ENCODE peak calls at places on chromosomes 2 and 18, in ten cellular contexts. V is heart right ventricle, A is GM12878, T is Panc1, X is suprapubic skin, I is endothelial cell of umbilical vein, W is transverse colon, L is lung, S is A549, Q is thyroid gland. M is an unnamed sample. For H3K4me1, the result is how much of the 10 kb centered on the place peaks cover.

GRCh38 chr2:220277445-220277960 is 650.1 kb downstream of the SLC4A3 start:
- DNase-seq in V (peak), A (no peak), T (peak), X (no peak), I (no peak), W (no peak), L (peak), S (peak), Q (peak), M (no peak)

GRCh38 chr18:22324191-22325131 is 93.3 kb downstream of the CTAGE1 start:
- DNase-seq in V (peak), A (no peak), T (no peak), X (no peak), I (peak), W (peak), L (peak), S (no peak), Q (peak), M (peak)

GRCh38 chr2:98771771-98772521 is 41.0 kb upstream of the MGAT4A start:
- DNase-seq in V (no peak), A (no peak), T (no peak), X (no peak), I (no peak), W (no peak), L (no peak), S (no peak), Q (no peak), M (no peak)

GRCh38 chr2:66013456-66013855 is 421.5 kb upstream of the MEIS1 start:
- DNase-seq in V (no peak), A (no peak), T (no peak), X (no peak), I (no peak), W (no peak), L (no peak), S (no peak), Q (no peak), M (no peak)

GRCh38 chr2:2698182-2699116 is 367.4 kb upstream of the MYT1L start:
- DNase-seq in V (no peak), A (no peak), T (no peak), X (no peak), I (no peak), W (no peak), L (no peak), S (peak), Q (peak), M (peak)

GRCh38 chr2:54052825-54053718 is 62.3 kb upstream of the ACYP2 start:
- DNase-seq in V (no peak), A (no peak), T (no peak), X (no peak), I (no peak), W (no peak), L (no peak), S (no peak), Q (no peak), M (peak)

GRCh38 chr18:67733094-67733493 is 216.6 kb upstream of the DSEL start:
- DNase-seq in V (no peak), A (no peak), T (no peak), X (no peak), I (no peak), W (no peak), L (no peak), S (no peak), Q (no peak), M (no peak)

GRCh38 chr2:124161542-124161941 is 136.5 kb downstream of the CNTNAP5 start:
- DNase-seq in V (no peak), A (no peak), T (no peak), X (no peak), I (no peak), W (no peak), L (no peak), S (no peak), Q (no peak), M (no peak)

GRCh38 chr2:23489471-23490400 is 104.8 kb downstream of the KLHL29 start:
- DNase-seq in V (no peak), A (no peak), T (no peak), X (no peak), I (no peak), W (no peak), L (no peak), S (no peak), Q (no peak), M (no peak)

GRCh38 chr18:62839874-62840713 is 124.8 kb downstream of the PHLPP1 start:
- DNase-seq in V (no peak), A (no peak), T (no peak), X (no peak), I (no peak), W (no peak), L (no peak), S (no peak), Q (no peak), M (no peak)

GRCh38 chr18:79902640-79903039 is 48.8 kb downstream of the SLC66A2 start:
- DNase-seq in V (no peak), A (no peak), T (no peak), X (peak), I (no peak), W (peak), L (no peak), S (no peak), Q (no peak), M (no peak)

GRCh38 chr2:172249986-172250385 is 147.3 kb upstream of the DLX2 start:
- DNase-seq in V (no peak), A (no peak), T (no peak), X (no peak), I (peak), W (no peak), L (no peak), S (no peak), Q (no peak), M (no peak)

GRCh38 chr2:83006991-83007390 is 1452.1 kb downstream of the SUCLG1 start:
- DNase-seq in V (no peak), A (no peak), T (no peak), X (no peak), I (no peak), W (no peak), L (no peak), S (no peak), Q (no peak), M (no peak)

GRCh38 chr2:14656146-14656545 is 23.6 kb downstream of the LRATD1 start:
- DNase-seq in V (no peak), A (no peak), T (no peak), X (no peak), I (no peak), W (no peak), L (no peak), S (no peak), Q (no peak), M (no peak)

GRCh38 chr2:97749611-97750010 is 36.2 kb downstream of the ZAP70 start:
- DNase-seq in V (no peak), A (no peak), T (no peak), X (peak), I (no peak), W (no peak), L (no peak), S (no peak), Q (no peak), M (peak)

GRCh38 chr18:58025733-58026132 is 18.3 kb upstream of the NEDD4L start:
- DNase-seq in V (no peak), A (no peak), T (no peak), X (no peak), I (no peak), W (no peak), L (no peak), S (no peak), Q (no peak), M (no peak)

DNA sequence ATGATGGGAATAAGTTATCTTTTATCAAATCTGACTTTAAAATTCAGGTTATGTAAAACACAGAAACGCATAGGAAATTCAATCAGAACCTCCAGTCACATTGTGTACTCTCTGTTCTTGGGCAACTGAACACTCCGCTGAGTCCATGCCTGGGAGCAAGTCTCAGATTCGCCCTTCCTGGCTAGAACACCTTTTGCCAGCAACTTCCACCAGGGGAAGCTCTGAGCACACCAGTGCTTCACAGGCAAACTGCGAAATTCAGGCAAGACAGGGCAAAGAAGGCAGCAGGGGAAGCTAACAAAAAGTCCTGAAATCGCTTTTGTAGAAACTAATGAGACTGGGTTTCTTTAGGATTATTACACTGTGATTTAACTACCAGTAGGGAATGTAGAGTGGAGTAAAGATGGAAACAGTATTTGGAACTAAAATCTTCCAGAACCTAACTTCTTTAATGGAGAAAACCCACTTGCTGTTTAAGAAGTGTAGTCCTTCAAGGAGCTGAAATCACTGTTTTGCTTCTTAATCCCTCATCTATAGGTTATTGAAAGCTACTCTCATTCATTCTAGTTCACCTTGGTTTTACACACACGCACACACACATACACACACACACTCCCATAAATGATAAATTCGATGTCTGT is 214.3 kb downstream of the TMEM182 start:
- DNase-seq in V (peak), A (no peak), T (peak), X (no peak), I (no peak), W (peak), L (no peak), S (peak), Q (peak), M (peak)
- TF ChIP-seq CTCF in V (peak), A (peak), T (peak), X (peak), I (no peak), W (peak), L (peak), S (peak), Q (no peak), M (peak)

GRCh38 chr2:101751276-101751675 is 53.8 kb downstream of the MAP4K4 start:
- DNase-seq in V (no peak), A (no peak), T (no peak), X (no peak), I (no peak), W (no peak), L (no peak), S (no peak), Q (no peak), M (no peak)

GRCh38 chr2:101750688-101751087 is 53.2 kb downstream of the MAP4K4 start:
- DNase-seq in V (no peak), A (no peak), T (no peak), X (no peak), I (no peak), W (no peak), L (no peak), S (no peak), Q (no peak), M (no peak)

GRCh38 chr2:101752708-101753107 is 55.2 kb downstream of the MAP4K4 start:
- DNase-seq in V (peak), A (no peak), T (no peak), X (no peak), I (peak), W (peak), L (no peak), S (no peak), Q (no peak), M (no peak)

GRCh38 chr2:101753207-101753616 is 55.7 kb downstream of the MAP4K4 start:
- DNase-seq in V (no peak), A (no peak), T (no peak), X (no peak), I (no peak), W (no peak), L (no peak), S (no peak), Q (no peak), M (no peak)

GRCh38 chr2:101751875-101752619 is 54.5 kb downstream of the MAP4K4 start:
- DNase-seq in V (no peak), A (peak), T (no peak), X (no peak), I (no peak), W (no peak), L (no peak), S (no peak), Q (no peak), M (no peak)
- H3K4me1 ChIP-seq in V (half or more), A (under half), T (half or more), X (under half), I (under half), W (half or more), L (half or more), S (half or more), Q (under half), M (under half)

GRCh38 chr2:78992451-78992806 is 33.1 kb upstream of the REG3G start:
- DNase-seq in V (no peak), A (no peak), T (no peak), X (no peak), I (peak), W (peak), L (no peak), S (peak), Q (no peak), M (peak)
- H3K4me3 ChIP-seq in V (no peak), A (no peak), T (peak), X (peak), I (no peak), W (no peak), L (no peak), S (no peak), Q (no peak), M (peak)

DNA sequence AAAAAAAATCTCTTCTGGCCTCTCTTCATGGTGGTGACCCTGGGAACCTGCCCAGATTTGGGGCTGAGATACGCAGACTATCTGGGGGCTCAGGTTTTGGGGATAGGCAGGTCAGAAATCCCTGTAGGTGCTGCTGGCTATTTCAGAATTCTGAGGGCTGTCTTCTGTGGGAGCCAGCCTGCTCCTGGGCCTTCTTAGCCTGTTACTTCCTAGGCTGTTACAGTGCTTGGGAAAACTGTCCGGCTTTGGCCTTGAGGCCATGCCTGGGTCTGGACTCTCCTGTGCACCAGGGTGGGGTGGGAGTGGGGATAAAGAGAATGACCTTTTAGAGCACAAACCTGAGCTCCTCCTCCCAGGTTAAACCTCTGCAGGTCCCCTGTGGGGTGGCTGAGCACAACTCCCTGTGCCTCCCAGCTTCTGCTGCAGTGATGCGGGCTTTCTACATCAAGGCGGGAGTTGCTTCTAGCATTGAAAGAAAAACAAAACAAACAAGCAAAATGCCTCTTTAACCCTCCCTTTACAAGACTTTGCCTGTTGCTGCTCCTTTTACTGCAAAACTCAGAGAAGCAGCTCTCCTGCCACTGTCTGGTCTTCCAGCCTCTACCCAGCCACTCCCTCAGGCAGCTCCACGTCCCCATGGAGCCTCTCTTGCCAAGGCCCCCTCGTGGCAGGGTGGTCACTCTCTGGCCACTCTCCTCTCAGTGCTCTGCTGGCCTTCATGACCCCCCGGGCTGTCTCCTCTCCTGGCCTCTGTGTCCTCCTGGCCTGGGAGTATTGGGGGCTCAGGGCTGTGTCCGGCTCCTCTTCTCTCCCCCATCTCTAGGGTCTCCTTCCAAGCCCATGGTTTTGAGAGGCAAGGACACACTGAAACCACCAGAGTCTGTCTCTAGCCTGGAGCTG is 293.0 kb upstream of the HS6ST1 start:
- DNase-seq in V (no peak), A (no peak), T (no peak), X (peak), I (no peak), W (no peak), L (no peak), S (no peak), Q (no peak), M (no peak)
- TF ChIP-seq CTCF in V (no peak), A (no peak), T (no peak), X (no peak), I (no peak), W (no peak), L (no peak), S (no peak), Q (no peak), M (peak)

GRCh38 chr2:236970656-236971010 is 115.1 kb upstream of the COPS8 start:
- DNase-seq in V (no peak), A (no peak), T (no peak), X (no peak), I (no peak), W (no peak), L (no peak), S (no peak), Q (no peak), M (no peak)
- H3K4me1 ChIP-seq in V (under half), A (under half), T (under half), X (under half), I (under half), W (under half), L (under half), S (under half), Q (under half), M (under half)

GRCh38 chr2:20668871-20669475 is 2.0 kb downstream of the GDF7 start:
- DNase-seq in V (no peak), A (no peak), T (no peak), X (no peak), I (no peak), W (no peak), L (no peak), S (no peak), Q (no peak), M (peak)

GRCh38 chr2:20669609-20670314 is 2.8 kb downstream of the GDF7 start:
- DNase-seq in V (no peak), A (no peak), T (no peak), X (no peak), I (no peak), W (no peak), L (no peak), S (no peak), Q (no peak), M (peak)

GRCh38 chr2:20667531-20668401 is 822 bp downstream of the GDF7 start:
- DNase-seq in V (no peak), A (no peak), T (no peak), X (no peak), I (no peak), W (no peak), L (no peak), S (no peak), Q (no peak), M (peak)

GRCh38 chr2:20667151-20667530 is 197 bp downstream of the GDF7 start:
- DNase-seq in V (no peak), A (no peak), T (no peak), X (no peak), I (no peak), W (no peak), L (no peak), S (no peak), Q (no peak), M (no peak)

GRCh38 chr2:20668470-20668869 is 1.5 kb downstream of the GDF7 start:
- DNase-seq in V (no peak), A (no peak), T (no peak), X (no peak), I (no peak), W (no peak), L (no peak), S (no peak), Q (no peak), M (peak)
- H3K4me3 ChIP-seq in V (no peak), A (no peak), T (no peak), X (no peak), I (peak), W (no peak), L (no peak), S (no peak), Q (no peak), M (no peak)

DNA sequence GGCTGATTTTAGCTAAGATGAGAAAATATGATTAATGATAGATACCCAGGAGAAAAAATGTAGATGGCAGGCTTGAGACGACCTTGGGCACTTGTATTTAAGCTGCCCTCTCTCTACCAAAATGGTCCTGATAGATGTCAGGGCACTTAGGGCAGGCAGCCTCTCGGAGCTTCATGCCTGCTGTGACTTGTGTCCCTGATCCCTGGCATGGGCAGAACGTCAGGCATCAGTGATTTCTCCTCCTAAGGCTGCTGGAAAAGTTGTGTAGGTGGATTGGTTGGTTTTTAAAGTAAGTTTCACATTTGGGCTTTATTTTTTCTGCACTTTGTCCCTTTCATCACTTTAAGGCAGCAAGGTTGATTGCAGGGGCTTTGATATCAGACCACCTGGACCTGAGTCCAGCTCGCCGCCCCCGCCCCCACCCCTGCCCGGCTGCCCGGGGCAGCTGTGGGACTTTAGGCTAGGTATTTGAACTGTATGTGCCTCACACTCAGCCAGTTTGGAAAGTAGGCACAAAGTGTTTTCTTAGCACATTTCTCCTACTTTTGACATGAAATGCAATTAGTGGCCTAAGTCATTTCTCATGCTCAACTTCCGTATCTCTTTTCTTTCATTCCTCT is 35.0 kb upstream of the SCLY start:
- DNase-seq in V (no peak), A (no peak), T (no peak), X (no peak), I (no peak), W (no peak), L (no peak), S (no peak), Q (peak), M (no peak)
- TF ChIP-seq CTCF in V (no peak), A (no peak), T (no peak), X (no peak), I (no peak), W (no peak), L (no peak), S (no peak), Q (no peak), M (no peak)

GRCh38 chr18:26696318-26696717 is 148.0 kb upstream of the KCTD1 start:
- DNase-seq in V (no peak), A (no peak), T (no peak), X (no peak), I (no peak), W (no peak), L (no peak), S (no peak), Q (no peak), M (no peak)
- H3K4me1 ChIP-seq in V (under half), A (under half), T (under half), X (under half), I (under half), W (under half), L (under half), S (under half), Q (under half), M (under half)

GRCh38 chr2:26184086-26184485 is 11.2 kb downstream of the GAREM2 start:
- DNase-seq in V (no peak), A (no peak), T (no peak), X (no peak), I (no peak), W (no peak), L (no peak), S (no peak), Q (no peak), M (peak)

GRCh38 chr2:26185954-26186353 is 13.1 kb downstream of the GAREM2 start:
- DNase-seq in V (no peak), A (no peak), T (no peak), X (no peak), I (no peak), W (peak), L (no peak), S (no peak), Q (no peak), M (no peak)

GRCh38 chr2:26185304-26185928 is 12.5 kb downstream of the GAREM2 start:
- DNase-seq in V (no peak), A (no peak), T (no peak), X (no peak), I (peak), W (no peak), L (no peak), S (no peak), Q (no peak), M (peak)

GRCh38 chr2:26186371-26186770 is 13.5 kb downstream of the GAREM2 start:
- DNase-seq in V (no peak), A (no peak), T (no peak), X (no peak), I (no peak), W (no peak), L (no peak), S (no peak), Q (no peak), M (no peak)

GRCh38 chr2:26184555-26185303 is 11.8 kb downstream of the GAREM2 start:
- DNase-seq in V (peak), A (peak), T (no peak), X (no peak), I (peak), W (peak), L (peak), S (peak), Q (peak), M (peak)
- H3K4me3 ChIP-seq in V (peak), A (peak), T (peak), X (peak), I (peak), W (peak), L (peak), S (peak), Q (no peak), M (peak)